ENCODE peak calls at places on chromosome X, in four cellular contexts. O, D, N and A are unnamed samples.

GRCh38 chrX:154019633-154020499 is at the start of gene IRAK1:
- DNase-seq in O (peak; percentile 52), D (peak; percentile 64), N (no peak), A (no peak)

GRCh38 chrX:136750364-136750763 is 30.4 kb downstream of the ARHGEF6 start:
- DNase-seq in O (no peak), D (no peak), N (no peak), A (no peak)

GRCh38 chrX:108198420-108198819 is 106.8 kb downstream of the ATG4A start:
- DNase-seq in O (no peak), D (no peak), N (no peak), A (no peak)

GRCh38 chrX:148228521-148228920 is 247.4 kb downstream of the FMR1NB start:
- DNase-seq in O (no peak), D (no peak), N (no peak), A (no peak)

GRCh38 chrX:131987252-131987651 is 35.9 kb upstream of the STK26 start:
- DNase-seq in O (no peak), D (peak; percentile 92), N (no peak), A (no peak)

GRCh38 chrX:153953342-153953830 is 8.9 kb upstream of the RENBP start:
- DNase-seq in O (peak; percentile 54), D (peak; percentile 86), N (peak; percentile 77), A (no peak)

GRCh38 chrX:119067023-119067739 is 5.6 kb upstream of the CT47C1 start:
- DNase-seq in O (peak; percentile 43), D (peak; percentile 73), N (peak; percentile 42), A (peak; percentile 9)

GRCh38 chrX:13330446-13330845 is 10.6 kb upstream of the ATXN3L start:
- DNase-seq in O (no peak), D (no peak), N (no peak), A (no peak)

GRCh38 chrX:27186671-27187070 is 276.5 kb downstream of the PPP4R3C start:
- DNase-seq in O (no peak), D (peak; percentile 75), N (peak; percentile 0), A (no peak)

GRCh38 chrX:9055354-9055753 is 21.4 kb upstream of the FAM9B start:
- DNase-seq in O (no peak), D (peak; percentile 55), N (no peak), A (no peak)

GRCh38 chrX:20372533-20372932 is 105.8 kb upstream of the RPS6KA3 start:
- DNase-seq in O (no peak), D (no peak), N (no peak), A (no peak)

GRCh38 chrX:136425996-136426395 is 61.8 kb upstream of the BRS3 start:
- DNase-seq in O (no peak), D (no peak), N (no peak), A (no peak)

GRCh38 chrX:154540897-154541535 is 5.6 kb downstream of the G6PD start:
- DNase-seq in O (no peak), D (no peak), N (no peak), A (no peak)

GRCh38 chrX:134840370-134840769 is 150.4 kb upstream of the SMIM10 start:
- DNase-seq in O (no peak), D (no peak), N (no peak), A (no peak)

GRCh38 chrX:43166874-43167273 is 388.9 kb upstream of the PPP1R2C start:
- DNase-seq in O (no peak), D (no peak), N (no peak), A (no peak)

GRCh38 chrX:12771445-12772069 is 19.7 kb upstream of the PRPS2 start:
- DNase-seq in O (peak; percentile 22), D (peak; percentile 84), N (peak; percentile 56), A (no peak)

GRCh38 chrX:115650916-115651315 is 89.9 kb downstream of the PLS3 start:
- DNase-seq in O (no peak), D (peak; percentile 56), N (peak; percentile 6), A (no peak)

GRCh38 chrX:48493890-48494364 is 14.9 kb upstream of the PORCN start:
- DNase-seq in O (no peak), D (peak; percentile 48), N (no peak), A (no peak)

GRCh38 chrX:75156537-75156945 is 458 bp upstream of the ABCB7 start:
- DNase-seq in O (no peak), D (peak; percentile 32), N (no peak), A (peak; percentile 3)

GRCh38 chrX:139881572-139881971 is 51.3 kb downstream of the ATP11C start:
- DNase-seq in O (no peak), D (peak; percentile 19), N (no peak), A (no peak)